ENCODE peak calls at places on chromosomes 12 and 14, in five cellular contexts. M is upper lobe of left lung, R is transverse colon, X is K562, W is tibial nerve. T is an unnamed sample.

GRCh38 chr14:89907655-89908054 is 46.9 kb downstream of the EFCAB11 start:
- DNase-seq in M (no peak), R (no peak), X (no peak), W (no peak), T (no peak)

GRCh38 chr14:24255931-24256696 is 6.9 kb downstream of the TGM1 start:
- DNase-seq in R (no peak), M (no peak), X (peak), W (no peak), T (no peak)

GRCh38 chr14:75018684-75019083 is 16.0 kb downstream of the EIF2B2 start:
- DNase-seq in M (no peak), X (no peak), W (no peak), R (peak), T (no peak)

GRCh38 chr12:6788972-6789905 is at the start of gene CD4:
- DNase-seq in R (peak), W (no peak), X (no peak), M (peak), T (no peak)

GRCh38 chr14:91299483-91300115 is 55.1 kb upstream of the GPR68 start:
- DNase-seq in R (no peak), M (peak), W (no peak), X (no peak), T (no peak)

GRCh38 chr12:115209230-115209629 is 525.3 kb upstream of the TBX3 start:
- DNase-seq in X (no peak), R (peak), W (no peak), M (no peak), T (no peak)

GRCh38 chr14:99630202-99630601 is 14.7 kb upstream of the HHIPL1 start:
- DNase-seq in R (no peak), W (no peak), X (no peak), M (no peak), T (no peak)

GRCh38 chr14:50225067-50225973 is 6.1 kb downstream of the SOS2 start:
- DNase-seq in W (no peak), M (no peak), X (no peak), R (no peak), T (no peak)

GRCh38 chr14:81464253-81465001 is 64.3 kb upstream of the STON2 start:
- DNase-seq in X (peak), W (no peak), R (peak), M (no peak), T (peak)

GRCh38 chr12:89134213-89134770 is 218.0 kb downstream of the DUSP6 start:
- DNase-seq in R (no peak), M (no peak), W (no peak), X (no peak), T (no peak)

GRCh38 chr12:26608706-26609105 is 224.3 kb downstream of the ITPR2 start:
- DNase-seq in X (no peak), R (no peak), W (no peak), M (no peak), T (no peak)

GRCh38 chr12:71865166-71865713 is 25.7 kb downstream of the TBC1D15 start:
- DNase-seq in X (no peak), W (no peak), M (no peak), R (no peak), T (no peak)

GRCh38 chr14:50941151-50941550 is 3.1 kb downstream of the PYGL start:
- DNase-seq in X (no peak), W (no peak), M (no peak), R (no peak), T (no peak)

GRCh38 chr12:108247130-108247529 is 92.0 kb downstream of the CMKLR1 start:
- DNase-seq in W (no peak), X (no peak), M (no peak), R (no peak), T (no peak)

GRCh38 chr12:2295941-2296461 is 243.2 kb downstream of the CACNA1C start:
- DNase-seq in W (no peak), X (no peak), R (no peak), M (no peak), T (no peak)

GRCh38 chr14:63388766-63389431 is 70.2 kb upstream of the GPHB5 start:
- DNase-seq in M (no peak), W (peak), X (peak), R (peak), T (peak)

GRCh38 chr12:52216807-52217206 is 16.2 kb upstream of the KRT7 start:
- DNase-seq in X (no peak), R (no peak), M (no peak), W (no peak), T (no peak)

GRCh38 chr14:74804219-74804825 is 41.2 kb downstream of the YLPM1 start:
- DNase-seq in X (no peak), W (no peak), R (peak), M (no peak), T (peak)

DNA sequence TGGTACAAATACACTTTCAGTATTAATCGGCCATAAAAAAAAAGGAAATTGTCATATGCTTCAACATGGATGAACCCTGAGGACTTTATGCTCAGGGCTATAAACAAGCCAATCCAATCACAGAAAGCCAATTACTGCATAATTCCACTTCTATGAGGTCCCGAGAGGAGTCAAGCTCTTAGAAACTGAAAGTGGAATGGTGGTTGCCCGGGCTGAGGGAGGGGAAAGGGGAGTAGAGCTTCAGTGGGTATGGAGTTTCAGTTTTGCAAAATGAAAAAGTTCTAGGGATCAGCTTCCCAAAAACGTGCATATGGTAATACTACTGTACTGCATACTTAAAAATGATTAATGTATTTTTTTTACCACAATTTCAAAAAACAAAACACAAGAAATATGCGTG is 52.0 kb downstream of the RNF34 start:
- DNase-seq in R (peak), X (no peak), M (no peak), W (no peak), T (no peak)
- H3K4me3 ChIP-seq in R (peak), X (no peak), M (no peak), W (no peak), T (peak)

GRCh38 chr12:48810817-48811453 is 7.4 kb upstream of the CACNB3 start:
- DNase-seq in W (no peak), X (no peak), R (no peak), M (no peak), T (peak)
- TF ChIP-seq EP300 in W (no peak), X (no peak), R (no peak), M (no peak), T (no peak)

GRCh38 chr12:28303192-28303591 is 112.9 kb downstream of the CCDC91 start:
- DNase-seq in X (no peak), R (no peak), M (no peak), W (no peak), T (no peak)

GRCh38 chr12:28308891-28309290 is 118.6 kb downstream of the CCDC91 start:
- DNase-seq in X (no peak), W (no peak), M (no peak), R (no peak), T (no peak)

DNA sequence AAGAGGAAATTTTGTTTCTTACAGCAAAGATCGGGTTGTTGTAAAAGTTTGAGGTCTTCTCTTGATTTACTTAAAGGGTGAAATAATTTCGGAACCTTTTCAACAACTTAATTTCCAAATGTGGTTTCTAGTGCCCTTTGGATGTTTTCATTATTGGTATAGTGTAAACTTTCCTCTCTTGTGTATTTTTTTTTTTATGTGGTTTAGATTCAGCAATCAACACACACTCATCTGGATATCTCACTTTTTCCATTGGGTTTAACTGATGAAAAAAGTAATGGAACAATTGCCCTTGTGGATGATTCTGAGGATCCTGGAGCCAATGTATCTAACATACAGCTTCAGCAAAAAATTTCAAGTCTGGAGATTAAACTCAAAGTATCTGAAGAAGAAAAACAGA is 116.3 kb downstream of the CCDC91 start:
- DNase-seq in X (no peak), W (no peak), M (no peak), R (no peak), T (no peak)
- H3K4me3 ChIP-seq in X (no peak), W (no peak), M (no peak), R (no peak), T (no peak)

GRCh38 chr12:122965851-122966742 is at the start of gene ABCB9:
- DNase-seq in X (peak), W (peak), R (peak), M (peak), T (peak)
- TF ChIP-seq EP300 in X (no peak), W (no peak), R (no peak), M (no peak), T (no peak)

GRCh38 chr12:524167-524951 is 64.6 kb downstream of the B4GALNT3 start:
- DNase-seq in R (no peak), X (no peak), M (no peak), W (no peak), T (no peak)
- H3K4me3 ChIP-seq in R (no peak), X (no peak), M (no peak), W (no peak), T (no peak)